ENCODE peak calls at places on chromosomes 5 and 9, in nine cellular contexts. A is fibroblast of the aortic adventitia; K is GDM1; I is naive B cell; F is cardiac fibroblast; D is stimulated activated CD4-positive, alpha-beta T cell treated with anti-CD3 and anti-CD28 coated beads, Interleukin-2, amount 100 ng/mL, for 48 hours; U is ureter; M is EL; G is keratinocyte. P is an unnamed sample.

GRCh38 chr9:87327567-87328125 is 170.0 kb upstream of the DAPK1 start:
- DNase-seq in I (no peak), K (no peak), A (no peak), F (no peak), G (peak; percentile 28), D (no peak), U (no peak), M (peak; percentile 77), P (no peak)

GRCh38 chr5:133896446-133896845 is 72.0 kb downstream of the C5orf15 start:
- DNase-seq in U (no peak), M (no peak), F (no peak), I (no peak), A (no peak), G (no peak), D (no peak), K (no peak), P (no peak)

GRCh38 chr9:114236391-114237138 is 81.2 kb downstream of the COL27A1 start:
- DNase-seq in M (no peak), K (no peak), F (no peak), A (no peak), D (no peak), G (no peak), U (no peak), I (no peak), P (no peak)

GRCh38 chr5:50791813-50792212 is 125.4 kb downstream of the PARP8 start:
- DNase-seq in U (no peak), A (no peak), M (no peak), D (no peak), K (no peak), F (no peak), G (no peak), I (no peak), P (no peak)

GRCh38 chr5:176513788-176514187 is 23.4 kb downstream of the RNF44 start:
- DNase-seq in U (no peak), I (no peak), G (no peak), M (no peak), K (no peak), F (no peak), D (no peak), A (no peak), P (no peak)

GRCh38 chr5:65728219-65728618 is 6.2 kb downstream of the NLN start:
- DNase-seq in I (no peak), U (no peak), G (no peak), D (no peak), K (no peak), A (peak; percentile 27), M (peak; percentile 12), F (no peak), P (no peak)

GRCh38 chr5:65623482-65623881 is 651 bp downstream of the TRIM23 start:
- DNase-seq in A (peak; percentile 5), K (no peak), U (no peak), D (no peak), M (no peak), F (no peak), I (no peak), G (no peak), P (no peak)

GRCh38 chr5:112630246-112631009 is 107.3 kb upstream of the APC start:
- DNase-seq in M (no peak), G (no peak), K (no peak), I (no peak), D (no peak), F (no peak), A (no peak), U (no peak), P (no peak)

GRCh38 chr5:1765141-1765879 is 34.3 kb downstream of the MRPL36 start:
- DNase-seq in A (no peak), I (no peak), U (no peak), G (no peak), D (no peak), K (no peak), F (no peak), M (no peak), P (peak; percentile 21)

GRCh38 chr5:80937591-80937990 is 22.6 kb upstream of the RASGRF2 start:
- DNase-seq in M (peak; percentile 59), K (no peak), A (no peak), D (no peak), I (no peak), U (no peak), F (no peak), G (no peak), P (no peak)

GRCh38 chr5:95846554-95847260 is 24.2 kb upstream of the GLRX start:
- DNase-seq in G (peak; percentile 60), F (peak; percentile 90), I (peak; percentile 62), D (peak; percentile 61), M (peak; percentile 75), K (peak; percentile 54), A (peak; percentile 89), U (peak; percentile 78), P (peak; percentile 66)

GRCh38 chr9:130513094-130513493 is 66.3 kb upstream of the FUBP3 start:
- DNase-seq in M (no peak), A (no peak), U (no peak), D (no peak), F (no peak), I (no peak), K (no peak), G (no peak), P (no peak)

GRCh38 chr5:37966291-37966690 is 126.5 kb upstream of the GDNF start:
- DNase-seq in I (no peak), G (no peak), A (no peak), K (no peak), U (no peak), D (no peak), M (no peak), F (no peak), P (no peak)

GRCh38 chr5:124732891-124733670 is 13.4 kb downstream of the ZNF608 start:
- DNase-seq in A (no peak), M (no peak), F (no peak), D (no peak), I (no peak), G (no peak), K (no peak), U (no peak), P (no peak)

GRCh38 chr5:160047362-160047761 is 38.4 kb downstream of the TTC1 start:
- DNase-seq in M (no peak), F (no peak), A (peak; percentile 76), U (no peak), D (no peak), K (no peak), I (no peak), G (no peak), P (no peak)

GRCh38 chr5:127254729-127255284 is 35.8 kb upstream of the MEGF10 start:
- DNase-seq in I (no peak), M (peak; percentile 84), D (no peak), U (no peak), A (peak; percentile 7), F (peak; percentile 15), G (peak; percentile 17), K (no peak), P (no peak)

GRCh38 chr9:7536310-7536939 is 263.2 kb downstream of the DMAC1 start:
- DNase-seq in F (peak; percentile 76), M (peak; percentile 21), D (peak; percentile 49), A (peak; percentile 51), I (peak; percentile 0), K (peak; percentile 29), U (peak; percentile 55), G (no peak), P (peak; percentile 48)

GRCh38 chr5:757931-758697 is 26.4 kb downstream of the ZDHHC11B start:
- DNase-seq in K (no peak), I (no peak), F (no peak), A (no peak), M (no peak), G (no peak), D (no peak), U (peak; percentile 65), P (peak; percentile 30)

GRCh38 chr9:38708759-38709158 is 11.2 kb downstream of the FAM240B start:
- DNase-seq in I (no peak), A (peak; percentile 4), F (no peak), G (no peak), U (no peak), M (no peak), K (no peak), D (no peak), P (no peak)

GRCh38 chr9:77261605-77262004 is 84.3 kb downstream of the VPS13A start:
- DNase-seq in G (no peak), M (no peak), A (no peak), K (no peak), F (no peak), I (no peak), U (no peak), D (no peak), P (no peak)

GRCh38 chr5:172640822-172641358 is at the start of gene NEURL1B:
- DNase-seq in U (peak; percentile 73), G (no peak), F (peak; percentile 54), M (peak; percentile 82), K (peak; percentile 75), D (peak; percentile 35), A (no peak), I (peak; percentile 8), P (peak; percentile 86)

GRCh38 chr5:11227064-11227463 is 466.0 kb upstream of the DAP start:
- DNase-seq in M (no peak), K (no peak), G (no peak), D (no peak), A (no peak), F (no peak), U (no peak), I (no peak), P (no peak)

GRCh38 chr9:79057576-79057975 is 514.2 kb upstream of the TLE4 start:
- DNase-seq in F (no peak), A (no peak), U (no peak), I (no peak), M (no peak), D (no peak), G (no peak), K (no peak), P (no peak)

GRCh38 chr5:14440598-14441401 is 140.8 kb upstream of the OTULINL start:
- DNase-seq in M (peak; percentile 98), F (peak; percentile 90), A (peak; percentile 97), K (no peak), U (peak; percentile 70), G (no peak), D (no peak), I (no peak), P (no peak)

GRCh38 chr9:97703437-97704326 is 6.5 kb upstream of the XPA start:
- DNase-seq in U (no peak), M (peak; percentile 87), A (peak; percentile 94), K (peak; percentile 36), G (peak; percentile 65), D (no peak), I (no peak), F (peak; percentile 87), P (peak; percentile 23)

GRCh38 chr9:96279927-96280326 is 22.0 kb downstream of the HSD17B3 start:
- DNase-seq in F (no peak), M (no peak), D (no peak), A (no peak), K (no peak), G (no peak), I (no peak), U (peak; percentile 48), P (peak; percentile 75)

GRCh38 chr9:101848485-101848919 is 110.1 kb upstream of the GRIN3A start:
- DNase-seq in F (no peak), G (no peak), D (no peak), I (no peak), U (peak; percentile 44), M (no peak), A (no peak), K (no peak), P (no peak)

GRCh38 chr5:67268233-67269011 is 71.8 kb upstream of the CD180 start:
- DNase-seq in M (peak; percentile 92), I (no peak), U (peak; percentile 84), F (peak; percentile 99), A (peak; percentile 98), G (peak; percentile 56), K (no peak), D (no peak), P (peak; percentile 53)

GRCh38 chr9:2132484-2133082 is 117.4 kb downstream of the SMARCA2 start:
- DNase-seq in I (no peak), K (no peak), G (no peak), A (peak; percentile 77), M (peak; percentile 40), U (no peak), F (peak; percentile 77), D (no peak), P (no peak)

GRCh38 chr5:18761801-18762200 is 1127.5 kb downstream of the TAF11L14 start:
- DNase-seq in U (no peak), G (no peak), M (no peak), D (no peak), I (no peak), F (no peak), A (no peak), K (no peak), P (no peak)

GRCh38 chr5:54040018-54040417 is 270.4 kb downstream of the ARL15 start:
- DNase-seq in I (no peak), G (no peak), U (no peak), F (no peak), A (no peak), D (no peak), K (no peak), M (no peak), P (no peak)

P was measured in Caco-2.